ENCODE peak calls at places on chromosomes 13 and 19, in eight cellular contexts. Y, Z, W, J, S, A, D and Q are unnamed samples.

GRCh38 chr13:21476893-21477472 is 17.9 kb upstream of the ZDHHC20 start:
- DNase-seq in W (no peak), Y (peak), D (no peak), S (peak), A (peak), J (peak), Z (peak), Q (peak)

GRCh38 chr19:31338069-31338767 is 11.0 kb downstream of the TSHZ3 start:
- DNase-seq in A (peak), Y (peak), Z (peak), J (peak), D (no peak), S (no peak), W (no peak), Q (peak)

GRCh38 chr19:39405930-39406655 is 554 bp upstream of the ZFP36 start:
- DNase-seq in Y (no peak), Z (no peak), A (no peak), D (no peak), W (no peak), J (no peak), S (no peak), Q (no peak)

GRCh38 chr19:49453757-49454248 is 778 bp downstream of the ALDH16A1 start:
- DNase-seq in W (no peak), D (no peak), S (no peak), J (no peak), A (no peak), Z (no peak), Y (no peak), Q (no peak)

GRCh38 chr13:32036762-32037161 is 5.2 kb downstream of the FRY start:
- DNase-seq in W (no peak), S (no peak), J (no peak), Y (no peak), A (no peak), D (no peak), Z (no peak), Q (no peak)

GRCh38 chr13:80010286-80010831 is 330.6 kb downstream of the SPRY2 start:
- DNase-seq in Y (no peak), W (no peak), A (no peak), S (no peak), D (no peak), Z (no peak), J (no peak), Q (no peak)

GRCh38 chr13:113812140-113813036 is 51.5 kb downstream of the GAS6 start:
- DNase-seq in J (no peak), S (no peak), A (no peak), W (no peak), Y (no peak), D (no peak), Z (no peak), Q (no peak)

GRCh38 chr19:4067396-4068057 is 828 bp upstream of the ZBTB7A start:
- DNase-seq in S (no peak), D (no peak), W (no peak), Y (no peak), J (no peak), A (no peak), Z (no peak), Q (no peak)

GRCh38 chr19:55680339-55681130 is 5.5 kb downstream of the EPN1 start:
- DNase-seq in J (no peak), D (no peak), Y (no peak), A (no peak), W (no peak), Z (no peak), S (no peak), Q (no peak)

GRCh38 chr13:50713849-50714248 is 129.6 kb downstream of the DLEU7 start:
- DNase-seq in A (no peak), Z (peak), S (no peak), J (no peak), W (no peak), D (peak), Y (no peak), Q (no peak)

GRCh38 chr13:36912369-36912768 is 7.7 kb downstream of the SMAD9 start:
- DNase-seq in Z (no peak), J (no peak), D (no peak), A (no peak), Y (no peak), W (no peak), S (no peak), Q (no peak)

GRCh38 chr13:98180092-98180491 is 3.0 kb upstream of the RNF113B start:
- DNase-seq in Y (no peak), W (no peak), A (no peak), D (no peak), S (no peak), Z (peak), J (no peak), Q (no peak)

GRCh38 chr19:57850553-57851017 is 926 bp downstream of the ZNF587 start:
- DNase-seq in J (no peak), D (no peak), Y (no peak), W (peak), Z (peak), A (peak), S (no peak), Q (no peak)

GRCh38 chr13:112053744-112054615 is 13.0 kb upstream of the SOX1 start:
- DNase-seq in Z (no peak), D (no peak), J (no peak), Y (no peak), S (no peak), W (no peak), A (no peak), Q (no peak)

GRCh38 chr13:44141213-44141724 is 232.4 kb upstream of the SERP2 start:
- DNase-seq in J (no peak), S (no peak), Z (peak), A (no peak), Y (no peak), W (no peak), D (no peak), Q (no peak)

GRCh38 chr13:45243072-45243471 is 42.2 kb upstream of the KCTD4 start:
- DNase-seq in S (no peak), Y (no peak), Z (no peak), D (no peak), W (no peak), J (no peak), A (no peak), Q (no peak)

GRCh38 chr13:45242524-45242923 is 41.7 kb upstream of the KCTD4 start:
- DNase-seq in S (no peak), W (no peak), D (no peak), Z (no peak), A (no peak), J (no peak), Y (no peak), Q (no peak)

GRCh38 chr13:45242070-45242469 is 41.2 kb upstream of the KCTD4 start:
- DNase-seq in J (no peak), W (no peak), A (peak), S (no peak), Y (no peak), Z (peak), D (no peak), Q (no peak)

DNA sequence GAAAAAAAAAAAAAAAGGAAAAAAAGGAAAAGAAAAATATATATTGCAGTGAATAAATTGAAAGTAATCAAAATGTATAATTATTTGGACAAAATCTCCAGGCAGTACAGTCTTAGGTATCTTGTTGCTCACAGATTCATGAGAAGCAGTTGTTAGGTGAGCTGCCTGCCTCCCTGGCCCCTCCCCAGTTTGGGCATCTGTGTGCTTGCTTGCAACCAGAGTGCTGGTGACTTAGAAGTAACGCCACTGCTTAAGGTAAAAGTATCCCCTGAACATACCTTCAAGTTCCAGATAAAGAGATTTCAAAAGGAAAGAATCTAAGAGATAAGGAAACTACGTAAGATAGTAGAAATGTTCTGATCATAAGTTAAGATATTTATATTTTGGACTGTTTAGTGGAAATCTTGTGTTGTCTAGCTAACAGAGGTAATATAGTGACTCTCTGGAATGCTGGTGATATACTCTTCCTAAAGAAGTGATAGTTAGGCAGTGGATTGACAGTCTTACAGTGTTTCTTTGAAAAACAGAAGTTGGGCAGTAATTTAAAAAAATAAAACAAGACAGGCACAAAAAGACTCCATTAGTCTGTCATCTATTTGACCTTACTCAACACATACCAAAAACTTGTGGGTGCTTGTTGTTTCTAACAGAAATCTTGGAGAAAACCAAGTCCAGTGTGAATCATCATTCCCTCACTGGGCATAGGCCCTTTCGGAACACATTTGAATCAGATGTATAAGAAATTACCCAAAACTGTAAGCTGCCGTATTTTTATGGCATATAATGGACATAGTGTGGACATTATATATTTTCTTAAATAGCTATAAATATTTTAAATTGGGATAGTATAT is 38.3 kb upstream of the KCTD4 start:
- DNase-seq in A (no peak), D (no peak), Y (no peak), Z (peak), S (no peak), W (no peak), J (no peak), Q (no peak)
- TF ChIP-seq CTCF in A (no peak), D (no peak), Y (no peak), Z (no peak), S (no peak), W (no peak), J (no peak), Q (no peak)

GRCh38 chr13:27339299-27339698 is 68.7 kb downstream of the RASL11A start:
- DNase-seq in J (no peak), S (no peak), Z (peak), W (no peak), Y (peak), D (no peak), A (peak), Q (no peak)
- TF ChIP-seq CTCF in J (peak), S (peak), Z (peak), W (peak), Y (peak), D (peak), A (peak), Q (peak)

GRCh38 chr13:90365130-90365529 is 982.4 kb upstream of the MIR17HG start:
- DNase-seq in J (no peak), Y (no peak), S (no peak), D (no peak), Z (peak), W (no peak), A (no peak), Q (no peak)
- TF ChIP-seq CTCF in J (peak), Y (peak), S (no peak), D (peak), Z (peak), W (peak), A (peak), Q (no peak)

GRCh38 chr13:23743717-23744116 is 145.5 kb downstream of the MIPEP start:
- DNase-seq in D (no peak), W (no peak), J (no peak), Y (no peak), S (no peak), Z (no peak), A (peak), Q (no peak)

GRCh38 chr13:23744315-23744714 is 144.9 kb downstream of the MIPEP start:
- DNase-seq in Z (no peak), A (no peak), D (no peak), J (no peak), S (no peak), Y (no peak), W (no peak), Q (no peak)

GRCh38 chr13:23743269-23743668 is 145.9 kb downstream of the MIPEP start:
- DNase-seq in S (no peak), D (no peak), Z (no peak), Y (no peak), W (no peak), J (no peak), A (peak), Q (no peak)

GRCh38 chr13:23740002-23740401 is 149.2 kb downstream of the MIPEP start:
- DNase-seq in W (no peak), J (no peak), Z (no peak), S (no peak), Y (no peak), A (no peak), D (no peak), Q (no peak)

DNA sequence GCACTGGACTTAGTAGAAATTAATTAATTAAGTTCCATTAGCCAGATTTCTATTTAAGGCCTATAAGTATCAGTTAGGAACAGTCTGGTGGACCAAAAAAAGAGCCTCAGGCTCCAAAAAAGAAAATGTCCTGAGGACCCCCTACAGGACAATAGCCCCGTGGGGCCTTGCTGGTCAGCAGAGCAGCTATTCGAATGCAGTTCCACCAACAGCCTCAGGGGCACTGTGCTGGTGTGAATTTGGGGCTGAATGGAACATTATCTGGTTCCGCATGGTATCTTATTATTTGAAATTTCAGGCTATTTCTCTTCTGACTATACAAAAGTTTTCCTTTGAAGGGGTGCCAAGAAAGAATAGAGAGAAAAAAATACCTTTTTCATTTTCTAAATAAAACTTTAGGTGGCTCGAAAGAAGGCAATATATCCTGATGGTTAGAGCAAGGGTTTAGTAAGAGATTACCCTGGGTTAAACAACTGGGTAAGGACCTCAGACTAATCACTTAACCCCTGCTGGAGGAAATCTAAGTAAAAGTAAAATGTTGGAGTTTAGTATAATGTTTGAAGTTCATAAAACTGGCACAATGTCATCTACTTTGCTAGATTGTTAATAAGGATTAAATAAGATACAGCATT is 147.2 kb downstream of the MIPEP start:
- DNase-seq in S (no peak), Z (no peak), D (no peak), W (no peak), Y (peak), J (no peak), A (peak), Q (no peak)
- TF ChIP-seq CTCF in S (no peak), Z (peak), D (peak), W (peak), Y (peak), J (peak), A (peak), Q (peak)

DNA sequence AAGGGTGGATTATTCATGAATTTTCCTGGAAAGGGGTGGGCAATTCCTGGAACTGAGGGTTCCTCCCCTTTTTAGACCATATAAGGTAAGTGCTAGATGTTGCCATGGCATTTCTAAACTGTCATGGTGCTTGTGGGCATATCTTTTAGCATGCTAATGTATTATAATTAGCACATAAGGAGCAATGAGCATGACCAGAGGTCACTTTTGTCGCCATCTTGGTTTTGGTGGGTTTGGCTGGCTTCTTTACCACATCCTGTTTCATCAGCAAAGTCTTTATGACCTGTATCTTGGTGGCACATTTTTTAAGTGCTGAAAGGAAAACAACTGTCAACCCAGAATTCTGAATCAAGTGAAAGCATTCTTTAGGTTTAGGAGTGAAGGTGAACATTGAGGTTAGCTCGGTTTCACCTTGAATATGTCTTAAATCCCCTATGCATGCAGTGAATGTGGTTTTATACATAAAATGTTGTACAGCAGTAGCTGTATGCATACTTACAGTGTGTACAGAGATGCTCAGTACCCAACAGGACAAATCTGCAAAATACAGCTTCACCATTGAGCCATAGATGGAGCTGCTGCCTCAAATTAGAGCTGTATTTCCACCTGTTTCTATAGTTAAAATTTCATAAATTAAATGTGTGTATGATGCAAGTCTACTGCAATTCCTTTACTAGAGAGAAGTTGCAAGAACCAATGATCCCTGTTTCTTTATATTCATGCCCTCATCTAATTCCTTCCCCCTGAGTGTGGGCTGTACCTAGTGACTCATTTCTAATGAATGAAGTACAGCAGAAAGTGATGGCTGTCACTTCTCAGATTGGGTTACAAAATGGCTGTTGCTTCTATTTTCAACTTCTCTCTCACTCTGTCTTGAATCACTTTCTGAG is 25.3 kb upstream of the IGSF23 start:
- DNase-seq in J (no peak), Z (peak), Y (no peak), W (peak), A (peak), D (peak), S (no peak), Q (no peak)
- TF ChIP-seq CTCF in J (peak), Z (peak), Y (no peak), W (peak), A (peak), D (peak), S (no peak), Q (no peak)

DNA sequence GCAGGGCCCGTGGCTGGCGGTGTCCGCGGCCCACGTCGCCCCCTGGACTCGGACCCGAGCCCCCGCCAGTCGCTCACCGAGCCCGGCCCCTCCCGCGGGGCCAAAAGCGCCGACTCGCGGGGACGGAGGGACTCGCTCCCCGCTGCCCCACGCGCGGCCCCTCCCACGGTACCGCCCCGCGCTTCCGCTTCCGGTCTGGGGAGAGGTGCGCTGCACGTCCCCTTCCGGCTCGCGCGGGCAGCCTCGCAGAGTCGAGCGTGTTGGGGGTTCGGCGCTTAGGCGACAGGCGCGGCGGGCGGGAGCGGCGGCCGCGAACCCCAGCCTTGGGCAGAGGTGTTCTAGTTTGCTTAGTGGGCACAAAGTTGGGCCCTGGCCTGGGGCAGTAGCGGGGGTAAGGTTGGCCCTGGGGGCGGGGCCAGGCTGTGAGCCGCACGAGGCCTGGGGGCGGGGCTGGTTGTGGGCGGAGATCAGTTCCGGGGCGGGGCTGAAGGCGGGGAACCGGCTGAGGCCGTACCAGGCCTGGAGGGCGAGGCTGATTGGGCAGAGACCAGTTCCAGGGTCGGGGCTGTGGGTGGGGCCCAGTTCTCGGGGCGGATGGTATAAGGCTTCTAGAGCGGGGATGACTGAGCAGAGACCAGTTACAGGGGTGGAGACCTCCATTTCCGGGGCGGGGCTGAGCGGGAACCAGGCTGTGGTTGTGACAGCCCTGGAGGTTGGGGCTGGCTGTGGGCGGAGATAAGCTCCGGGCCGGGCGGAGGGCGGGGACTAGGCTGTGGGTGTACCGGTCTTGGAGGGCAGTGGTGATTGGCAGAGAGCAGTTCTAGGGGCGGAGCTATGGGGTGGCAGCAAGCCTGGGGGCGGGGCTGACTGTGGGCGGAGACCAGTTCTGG is at the start of the genes MBD3L1 and ZNF558:
- DNase-seq in D (peak), J (peak), S (peak), W (peak), Z (peak), A (peak), Y (peak), Q (peak)
- TF ChIP-seq CTCF in D (peak), J (peak), S (peak), W (no peak), Z (no peak), A (peak), Y (no peak), Q (no peak)

GRCh38 chr13:106521101-106521799 is 14.2 kb downstream of the EFNB2 start:
- DNase-seq in Y (no peak), A (no peak), S (no peak), W (no peak), Z (no peak), D (no peak), J (no peak), Q (no peak)

GRCh38 chr13:106522112-106522511 is 13.3 kb downstream of the EFNB2 start:
- DNase-seq in A (no peak), J (no peak), Y (no peak), D (no peak), S (no peak), W (no peak), Z (no peak), Q (no peak)

GRCh38 chr13:106522898-106523525 is 12.4 kb downstream of the EFNB2 start:
- DNase-seq in S (no peak), J (no peak), Z (peak), W (no peak), Y (no peak), A (no peak), D (no peak), Q (no peak)

GRCh38 chr13:106518535-106518934 is 16.9 kb downstream of the EFNB2 start:
- DNase-seq in Z (no peak), J (no peak), W (no peak), D (no peak), S (no peak), Y (no peak), A (no peak), Q (no peak)

DNA sequence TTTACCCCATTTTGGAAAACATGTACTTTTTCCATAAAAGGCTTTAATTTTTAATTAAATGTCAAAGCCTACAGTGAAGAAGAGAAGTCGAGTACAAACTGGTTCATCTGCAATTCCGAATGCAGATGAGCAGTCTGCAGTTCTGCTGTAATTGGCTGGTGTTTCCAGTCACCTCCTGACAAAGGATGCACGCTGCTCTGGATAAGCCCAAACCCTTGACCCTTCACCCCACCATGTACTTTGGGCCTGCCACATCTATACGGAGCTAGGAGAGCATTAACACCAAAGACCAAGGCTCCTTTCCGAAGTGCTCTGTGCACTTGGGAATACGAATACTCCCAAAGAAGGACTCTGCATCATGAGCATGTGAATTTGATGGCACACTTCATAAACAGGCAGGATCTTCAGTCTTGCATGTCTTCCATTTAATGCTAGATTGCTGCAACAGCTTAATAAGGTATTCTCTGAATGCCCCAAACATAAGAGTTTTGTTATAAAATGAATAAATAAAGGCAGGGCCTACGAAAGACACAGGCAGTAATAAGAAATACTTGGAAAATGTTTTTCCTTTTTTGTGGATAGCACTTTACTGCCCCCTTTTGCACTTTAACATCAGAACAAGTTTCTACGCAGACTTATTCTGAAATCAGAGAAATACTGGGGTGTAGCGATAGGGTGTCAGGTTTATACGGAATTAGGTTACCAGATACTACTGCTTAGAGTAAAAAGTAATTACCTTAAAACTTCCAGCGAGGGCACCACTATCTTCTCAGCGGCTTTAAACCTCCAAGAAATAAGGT is 15.1 kb downstream of the EFNB2 start:
- DNase-seq in W (no peak), Z (no peak), J (no peak), A (peak), D (no peak), S (no peak), Y (no peak), Q (no peak)
- TF ChIP-seq CTCF in W (peak), Z (peak), J (peak), A (peak), D (peak), S (peak), Y (peak), Q (peak)